ENCODE peak calls at places on chromosomes 5 and 9, in four cellular contexts. D is mesendoderm, L is endothelial cell of umbilical vein, K is neuronal stem cell. O is an unnamed sample.

GRCh38 chr5:169650701-169651331 is 13.7 kb downstream of the DOCK2 start:
- DNase-seq in L (peak), D (no peak), K (no peak), O (no peak)

GRCh38 chr5:169157064-169157463 is 143.9 kb downstream of the SLIT3 start:
- DNase-seq in L (no peak), D (peak), K (no peak), O (no peak)

GRCh38 chr5:30548580-30549305 is 644.7 kb upstream of the CDH6 start:
- DNase-seq in D (no peak), L (no peak), K (no peak), O (no peak)

GRCh38 chr5:16552666-16553343 is 64.0 kb downstream of the RETREG1 start:
- DNase-seq in D (peak), L (peak), K (peak), O (peak)

GRCh38 chr5:32586251-32586642 is 890 bp downstream of the SUB1 start:
- DNase-seq in L (no peak), D (no peak), K (no peak), O (no peak)

GRCh38 chr5:73901045-73901444 is 275.0 kb downstream of the ARHGEF28 start:
- DNase-seq in K (no peak), L (no peak), D (peak), O (no peak)

GRCh38 chr5:179215576-179215975 is 129.7 kb downstream of the ADAMTS2 start:
- DNase-seq in L (no peak), K (no peak), D (no peak), O (no peak)

GRCh38 chr5:121841900-121842299 is 9.8 kb upstream of the FTMT start:
- DNase-seq in K (no peak), L (no peak), D (peak), O (no peak)

GRCh38 chr5:50730336-50730735 is 63.9 kb downstream of the PARP8 start:
- DNase-seq in L (no peak), D (peak), K (no peak), O (no peak)

GRCh38 chr5:169832845-169833244 is 147.4 kb downstream of the INSYN2B start:
- DNase-seq in D (no peak), L (no peak), K (no peak), O (no peak)

GRCh38 chr5:67160985-67161384 is 35.6 kb downstream of the CD180 start:
- DNase-seq in L (no peak), K (no peak), D (peak), O (no peak)

GRCh38 chr9:16879416-16879815 is 8.9 kb upstream of the BNC2 start:
- DNase-seq in D (no peak), L (no peak), K (no peak), O (no peak)

GRCh38 chr9:126128494-126129142 is 198.0 kb upstream of the MVB12B start:
- DNase-seq in D (no peak), L (no peak), K (no peak), O (no peak)

GRCh38 chr9:631596-631995 is 209.9 kb upstream of the DMRT1 start:
- DNase-seq in K (no peak), L (no peak), D (no peak), O (no peak)

GRCh38 chr5:113824307-113824706 is 310.8 kb downstream of the YTHDC2 start:
- DNase-seq in D (peak), K (no peak), L (no peak), O (no peak)

GRCh38 chr5:150457562-150458240 is 8.2 kb upstream of the RPS14 start:
- DNase-seq in D (no peak), K (no peak), L (no peak), O (no peak)

GRCh38 chr9:69867081-69867814 is 46.6 kb downstream of the CFAP95 start:
- DNase-seq in L (peak), K (no peak), D (no peak), O (no peak)

GRCh38 chr9:127692071-127692470 is 14.7 kb upstream of the CFAP157 start:
- DNase-seq in L (no peak), D (no peak), K (no peak), O (no peak)

GRCh38 chr5:143648696-143649095 is 163.3 kb upstream of the HMHB1 start:
- DNase-seq in K (no peak), D (peak), L (no peak), O (no peak)

GRCh38 chr5:2874099-2874498 is 122.6 kb upstream of the IRX2 start:
- DNase-seq in L (no peak), K (no peak), D (no peak), O (no peak)

GRCh38 chr5:33415811-33416354 is 24.9 kb upstream of the TARS1 start:
- DNase-seq in K (no peak), L (no peak), D (no peak), O (no peak)

GRCh38 chr5:157222506-157223230 is 42.0 kb downstream of the ITK start:
- DNase-seq in L (no peak), D (no peak), K (no peak), O (no peak)

GRCh38 chr5:149605998-149606721 is 24.9 kb downstream of the ARHGEF37 start:
- DNase-seq in K (no peak), L (no peak), D (no peak), O (no peak)

GRCh38 chr9:89864731-89865130 is 259.9 kb downstream of the GADD45G start:
- DNase-seq in L (no peak), K (no peak), D (no peak), O (no peak)

GRCh38 chr5:74885170-74885569 is 19.0 kb upstream of the FAM169A start:
- DNase-seq in D (peak), K (no peak), L (no peak), O (no peak)

GRCh38 chr5:72648511-72648910 is 141.3 kb upstream of the ZNF366 start:
- DNase-seq in K (no peak), L (no peak), D (no peak), O (no peak)

GRCh38 chr9:105449081-105449480 is 1.2 kb downstream of the FSD1L start:
- DNase-seq in K (no peak), D (no peak), L (peak), O (no peak)

GRCh38 chr9:68555416-68555815 is 14.7 kb upstream of the TMEM252 start:
- DNase-seq in L (no peak), D (no peak), K (peak), O (no peak)

GRCh38 chr9:92728831-92729734 is 35.5 kb downstream of the BICD2 start:
- DNase-seq in D (peak), L (no peak), K (no peak), O (no peak)

GRCh38 chr9:118529624-118530214 is 825.5 kb downstream of the TLR4 start:
- DNase-seq in D (peak), K (no peak), L (no peak), O (no peak)

GRCh38 chr5:159094745-159095144 is 5.0 kb downstream of the EBF1 start:
- DNase-seq in D (peak), L (peak), K (no peak), O (no peak)

GRCh38 chr5:39451293-39451692 is 26.5 kb upstream of the DAB2 start:
- DNase-seq in L (no peak), D (no peak), K (no peak), O (no peak)

GRCh38 chr9:130665431-130666392 is 1.3 kb downstream of the PRDM12 start:
- DNase-seq in L (no peak), K (no peak), D (peak), O (no peak)

GRCh38 chr5:146072595-146072994 is 32.8 kb downstream of the PLAC8L1 start:
- DNase-seq in D (peak), L (no peak), K (no peak), O (no peak)

GRCh38 chr5:72222521-72222920 is 97.5 kb downstream of the MRPS27 start:
- DNase-seq in D (no peak), L (no peak), K (no peak), O (no peak)

GRCh38 chr9:134320916-134321570 is 5.2 kb upstream of the RXRA start:
- DNase-seq in L (no peak), K (no peak), D (no peak), O (no peak)

GRCh38 chr9:121636411-121636865 is 15.0 kb upstream of the DAB2IP start:
- DNase-seq in D (no peak), L (peak), K (no peak), O (no peak)

GRCh38 chr5:120093178-120093577 is 370.9 kb upstream of the PRR16 start:
- DNase-seq in L (no peak), K (no peak), D (peak), O (no peak)

GRCh38 chr5:179378441-179379271 is 33.4 kb upstream of the ADAMTS2 start:
- DNase-seq in K (no peak), D (no peak), L (no peak), O (no peak)

DNA sequence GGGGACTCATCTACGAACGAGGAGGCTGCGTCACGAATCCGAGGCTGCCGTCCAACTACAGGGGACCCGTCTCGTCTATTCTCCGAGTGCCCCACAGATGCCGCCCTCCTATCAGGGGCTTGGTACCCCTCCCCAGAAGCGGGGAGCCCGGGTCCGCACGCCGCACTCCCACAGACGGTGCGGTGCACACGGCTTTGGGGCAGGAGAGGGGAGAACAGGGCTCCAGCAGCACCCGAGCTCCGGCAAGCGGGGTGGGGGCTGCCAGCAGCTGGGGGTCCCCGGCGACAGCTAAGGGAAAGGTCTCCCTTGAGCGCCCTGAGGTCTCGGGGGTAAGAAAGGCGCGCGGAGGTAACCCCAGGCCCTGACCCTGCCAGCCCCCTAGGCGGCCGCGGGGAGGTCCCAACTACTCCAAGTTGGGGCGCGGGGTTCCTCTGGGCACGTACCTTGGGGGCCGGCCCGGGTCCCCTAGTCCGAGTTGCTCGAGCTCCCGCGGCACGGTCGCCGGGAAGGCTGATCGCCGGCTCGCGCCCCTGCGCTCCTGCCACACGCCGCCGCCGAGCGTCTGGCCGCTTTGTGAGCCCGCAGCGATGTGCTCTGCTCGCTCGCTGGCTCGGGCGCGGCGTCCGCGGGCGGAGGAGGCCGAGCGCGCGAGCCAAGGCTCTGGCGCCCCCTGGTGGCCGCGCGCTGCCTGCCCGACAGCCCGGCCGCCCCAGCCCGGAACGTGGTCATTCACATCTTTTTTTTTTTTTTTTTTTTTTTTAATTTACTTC is at the start of gene SPOCK1:
- DNase-seq in K (peak), D (peak), L (peak), O (peak)
- H3K9ac ChIP-seq in K (peak), D (peak), L (peak), O (peak)

GRCh38 chr5:93603191-93603590 is 20.2 kb downstream of the NR2F1 start:
- DNase-seq in K (no peak), L (no peak), D (no peak), O (no peak)

GRCh38 chr5:93601433-93602175 is 18.6 kb downstream of the NR2F1 start:
- DNase-seq in D (no peak), K (no peak), L (no peak), O (no peak)

GRCh38 chr5:93602261-93603149 is 19.5 kb downstream of the NR2F1 start:
- DNase-seq in D (peak), K (no peak), L (no peak), O (no peak)

GRCh38 chr5:93604119-93604963 is 21.3 kb downstream of the NR2F1 start:
- DNase-seq in K (no peak), L (no peak), D (no peak), O (no peak)

DNA sequence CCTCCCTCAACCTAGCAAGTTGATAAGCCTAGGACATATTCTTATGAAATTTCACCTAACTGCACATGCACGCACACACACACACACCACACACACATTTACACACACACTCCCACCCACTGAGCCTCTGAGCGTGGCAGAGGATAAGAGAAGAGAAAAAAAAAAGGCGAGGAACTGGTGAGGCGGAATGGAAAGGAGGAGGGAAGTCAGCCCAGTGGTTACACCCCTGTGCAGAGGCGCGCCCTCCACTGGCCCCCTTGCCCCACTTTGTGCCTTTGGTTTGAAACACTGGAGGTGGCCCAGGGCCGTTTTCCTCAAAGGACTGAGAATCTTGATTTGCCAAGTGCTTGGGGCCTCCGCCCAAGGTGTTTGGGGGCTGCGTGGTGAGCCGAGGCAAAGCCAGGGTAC is 20.7 kb downstream of the NR2F1 start:
- DNase-seq in K (no peak), D (no peak), L (no peak), O (no peak)
- H3K9ac ChIP-seq in K (no peak), D (no peak), L (no peak), O (no peak)

GRCh38 chr9:131677051-131677444 is 62.8 kb downstream of the RAPGEF1 start:
- DNase-seq in K (no peak), D (no peak), L (no peak), O (no peak)

GRCh38 chr9:131679261-131680020 is 60.4 kb downstream of the RAPGEF1 start:
- DNase-seq in D (no peak), K (no peak), L (no peak), O (no peak)

GRCh38 chr9:131676431-131676972 is 63.4 kb downstream of the RAPGEF1 start:
- DNase-seq in L (no peak), K (no peak), D (no peak), O (no peak)

GRCh38 chr9:131678499-131679111 is 61.3 kb downstream of the RAPGEF1 start:
- DNase-seq in D (peak), K (peak), L (peak), O (no peak)

GRCh38 chr9:131677445-131678180 is 62.3 kb downstream of the RAPGEF1 start:
- DNase-seq in L (peak), K (no peak), D (no peak), O (no peak)
- H3K9ac ChIP-seq in L (peak), K (no peak), D (peak), O (no peak)

GRCh38 chr5:55853271-55853670 is 2.1 kb downstream of the IL31RA start:
- DNase-seq in K (no peak), D (no peak), L (peak), O (no peak)

GRCh38 chr5:55852503-55852902 is 1.3 kb downstream of the IL31RA start:
- DNase-seq in K (no peak), D (no peak), L (no peak), O (no peak)

GRCh38 chr5:55848783-55849182 is 2.4 kb upstream of the IL31RA start:
- DNase-seq in D (peak), L (no peak), K (no peak), O (no peak)

GRCh38 chr5:55851675-55851979 is 470 bp downstream of the IL31RA start:
- DNase-seq in D (no peak), K (no peak), L (no peak), O (no peak)

DNA sequence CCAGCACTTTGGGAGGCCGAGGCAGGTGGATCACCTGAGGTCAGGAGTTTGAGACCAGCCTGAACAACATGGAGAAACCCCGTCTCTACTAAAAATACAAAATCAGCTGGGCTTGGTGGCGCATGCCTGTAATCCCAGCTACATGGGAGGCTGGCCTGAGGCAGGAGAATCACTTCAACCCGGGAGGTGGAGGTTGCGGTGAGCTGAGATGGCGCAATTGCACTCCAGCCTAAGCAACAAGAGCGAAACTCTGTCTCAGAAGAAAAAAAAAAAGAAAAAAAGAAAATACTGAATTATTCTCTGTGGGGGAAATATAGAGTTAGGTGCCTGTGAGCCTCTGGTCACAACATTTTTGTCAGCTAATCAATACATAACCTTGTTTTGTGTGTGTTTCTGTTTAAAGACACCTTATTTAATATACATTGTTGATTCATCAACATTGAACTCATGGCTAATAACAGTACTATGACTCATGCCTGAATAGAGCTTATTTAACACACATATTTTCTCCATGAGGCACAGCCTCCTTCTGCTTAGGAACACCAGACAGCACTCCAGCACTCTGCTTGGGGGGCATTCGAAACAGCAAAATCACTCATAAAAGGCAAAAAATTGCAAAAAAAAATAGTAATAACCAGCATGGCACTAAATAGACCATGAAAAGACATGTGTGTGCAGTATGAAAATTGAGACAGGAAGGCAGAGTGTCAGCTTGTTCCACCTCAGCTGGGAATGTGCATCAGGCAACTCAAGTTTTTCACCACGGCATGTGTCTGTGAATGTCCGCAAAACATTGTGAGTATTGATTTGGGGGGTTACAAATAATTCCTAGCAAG is at the start of gene IL31RA:
- DNase-seq in D (no peak), K (no peak), L (peak), O (no peak)
- H3K9ac ChIP-seq in D (no peak), K (no peak), L (peak), O (no peak)

GRCh38 chr5:177538876-177539275 is 15.5 kb downstream of the FAM193B start:
- DNase-seq in D (no peak), L (no peak), K (no peak), O (no peak)
- H3K9ac ChIP-seq in D (no peak), L (no peak), K (peak), O (no peak)

DNA sequence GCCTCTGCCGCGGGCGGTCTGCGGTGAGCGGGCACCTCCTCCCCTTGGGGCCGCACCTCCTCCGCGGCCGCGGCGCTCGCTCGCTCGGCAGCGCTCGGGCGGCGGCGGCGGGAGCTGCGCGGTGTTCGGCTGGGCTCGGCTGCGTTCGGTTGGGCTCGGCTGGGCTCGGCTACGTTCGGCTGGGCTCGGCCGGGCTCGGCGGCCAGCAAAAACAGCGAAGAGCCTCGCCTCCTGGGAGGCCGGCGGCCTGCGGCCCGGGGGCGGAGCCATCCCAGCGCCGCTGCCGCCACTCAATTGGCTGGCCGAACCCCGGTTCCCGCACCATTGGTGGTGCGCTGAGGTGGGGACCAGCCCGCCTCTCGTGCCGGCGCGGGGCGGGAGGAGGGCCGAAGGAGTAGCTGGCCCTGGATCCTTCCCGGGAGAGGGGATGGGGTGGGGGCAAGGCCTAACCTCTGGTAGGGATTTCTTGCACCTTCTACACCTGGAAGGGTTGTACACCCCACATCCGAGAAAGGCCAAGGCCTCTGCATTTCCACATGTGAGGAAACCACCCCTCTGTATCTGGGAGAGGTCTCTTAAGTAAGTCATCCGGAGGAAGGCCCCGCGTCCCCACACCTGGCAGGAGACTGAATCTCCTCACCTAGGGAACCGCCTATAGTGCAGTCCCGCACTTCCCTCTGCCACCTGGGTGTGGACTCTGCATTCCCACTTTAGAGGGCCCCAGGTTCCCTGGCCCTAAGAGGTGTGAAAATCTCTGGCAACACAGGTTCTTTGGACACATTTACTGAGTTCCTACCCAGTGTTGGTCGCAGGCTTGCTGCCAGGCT is at the start of gene ENHO:
- DNase-seq in K (peak), D (peak), L (peak), O (peak)
- H3K9ac ChIP-seq in K (peak), D (peak), L (no peak), O (peak)

DNA sequence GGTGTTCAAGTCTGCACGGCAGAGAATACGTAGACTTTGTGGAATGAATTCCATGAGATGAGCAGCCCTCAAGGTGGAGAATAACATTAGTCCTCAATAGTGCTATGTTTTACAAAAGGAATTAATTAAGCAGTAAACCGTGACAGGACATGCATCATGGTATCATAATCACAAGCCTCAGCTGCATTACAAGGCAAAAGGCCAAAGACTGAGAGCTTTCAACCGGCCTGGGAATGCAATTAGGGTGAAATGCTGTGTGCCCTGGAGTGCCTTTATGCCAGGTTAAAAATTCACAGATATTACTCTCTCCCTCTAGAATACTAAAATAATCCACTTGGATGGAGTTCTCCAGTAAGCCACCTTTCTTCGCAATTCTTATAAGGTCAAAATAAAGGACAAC is 270.6 kb downstream of the MLLT3 start:
- DNase-seq in K (no peak), L (no peak), D (no peak), O (no peak)
- H3K9ac ChIP-seq in K (no peak), L (no peak), D (no peak), O (no peak)